ENCODE peak calls at places on chromosomes 3 and 15, in five cellular contexts. E, L, V, K and F are unnamed samples.

GRCh38 chr3:141105828-141106628 is 54.9 kb downstream of the SPSB4 start:
- DNase-seq in V (peak), E (peak), K (peak), L (peak), F (peak)

GRCh38 chr3:39000008-39000450 is 51.7 kb downstream of the SCN11A start:
- DNase-seq in E (peak), L (peak), K (peak), V (peak), F (peak)

GRCh38 chr3:107543666-107544065 is 20.9 kb downstream of the BBX start:
- DNase-seq in E (peak), V (peak), L (no peak), K (no peak), F (no peak)

GRCh38 chr3:80285370-80285769 is 517.6 kb upstream of the ROBO1 start:
- DNase-seq in L (no peak), V (no peak), K (no peak), E (no peak), F (no peak)

GRCh38 chr3:56772926-56773587 is 28.7 kb downstream of the ARHGEF3 start:
- DNase-seq in E (no peak), K (no peak), V (no peak), L (no peak), F (no peak)

GRCh38 chr3:99500485-99500884 is 137.9 kb upstream of the COL8A1 start:
- DNase-seq in K (no peak), L (no peak), V (no peak), E (no peak), F (no peak)

GRCh38 chr3:71131893-71132314 is 451.6 kb downstream of the FOXP1 start:
- DNase-seq in E (no peak), V (no peak), K (no peak), L (no peak), F (no peak)

GRCh38 chr3:171797265-171797679 is 13.0 kb downstream of the PLD1 start:
- DNase-seq in K (peak), L (no peak), V (no peak), E (no peak), F (no peak)

GRCh38 chr15:70775160-70775559 is 11.8 kb upstream of the UACA start:
- DNase-seq in L (no peak), K (no peak), V (peak), E (peak), F (peak)

GRCh38 chr3:152621967-152622812 is 212.7 kb upstream of the P2RY1 start:
- DNase-seq in V (no peak), K (no peak), E (no peak), L (no peak), F (no peak)

GRCh38 chr15:59283717-59284336 is 77.2 kb downstream of the LDHAL6B start:
- DNase-seq in K (peak), E (no peak), L (peak), V (no peak), F (no peak)

GRCh38 chr3:170033489-170033888 is 4.3 kb upstream of the GPR160 start:
- DNase-seq in K (peak), V (no peak), E (no peak), L (no peak), F (no peak)

GRCh38 chr3:151379083-151379734 is 5.3 kb downstream of the P2RY12 start:
- DNase-seq in K (peak), L (no peak), E (peak), V (peak), F (no peak)

GRCh38 chr3:65030847-65031463 is 343.2 kb upstream of the ADAMTS9 start:
- DNase-seq in E (peak), V (peak), K (no peak), L (no peak), F (peak)

GRCh38 chr15:61871926-61872522 is 188.2 kb downstream of the VPS13C start:
- DNase-seq in K (no peak), V (peak), L (peak), E (peak), F (peak)

GRCh38 chr15:65355173-65355982 is 22.4 kb downstream of the IGDCC3 start:
- DNase-seq in L (no peak), K (peak), V (peak), E (no peak), F (no peak)

GRCh38 chr15:43939070-43939469 is 112.3 kb downstream of the WDR76 start:
- DNase-seq in K (no peak), L (peak), V (peak), E (peak), F (no peak)

GRCh38 chr15:25905140-25905539 is 42.0 kb upstream of the ATP10A start:
- DNase-seq in L (no peak), K (no peak), E (peak), V (peak), F (no peak)

GRCh38 chr3:161049683-161050248 is 55.4 kb downstream of the B3GALNT1 start:
- DNase-seq in E (no peak), V (no peak), K (no peak), L (no peak), F (no peak)

GRCh38 chr15:100559330-100559729 is 30.6 kb upstream of the CERS3 start:
- DNase-seq in K (no peak), V (peak), L (no peak), E (peak), F (no peak)

GRCh38 chr3:152460936-152461335 is 192.2 kb downstream of the MBNL1 start:
- DNase-seq in L (no peak), E (no peak), V (no peak), K (no peak), F (no peak)